ENCODE peak calls at places on chromosomes 12 and 14, in eight cellular contexts. U, N, R, K, J, B, Y and F are unnamed samples.
A peak's percentile ranks its signal among the peaks of the same experiment; 100 is the strongest.

GRCh38 chr14:103508521-103508920 is 14.1 kb downstream of the CKB start:
- DNase-seq in U (no peak), N (no peak), R (no peak), K (no peak), J (peak; percentile 48), B (no peak), Y (no peak), F (no peak)

GRCh38 chr12:62977879-62978278 is 42.9 kb upstream of the PPM1H start:
- DNase-seq in U (no peak), N (no peak), R (no peak), K (no peak), J (no peak), B (no peak), Y (no peak), F (no peak)

GRCh38 chr14:50272498-50272897 is 39.5 kb downstream of the L2HGDH start:
- DNase-seq in U (no peak), N (no peak), R (no peak), K (no peak), J (no peak), B (no peak), Y (no peak), F (no peak)

GRCh38 chr14:75223664-75224154 is 47.3 kb upstream of the TMED10 start:
- DNase-seq in U (no peak), N (no peak), R (peak; percentile 93), K (no peak), J (no peak), B (peak; percentile 25), Y (peak; percentile 65), F (no peak)

GRCh38 chr12:108690799-108691153 is 40.5 kb downstream of the CORO1C start:
- DNase-seq in U (no peak), N (no peak), R (no peak), K (no peak), J (no peak), B (no peak), Y (no peak), F (no peak)

GRCh38 chr14:38828183-38828877 is 274.7 kb downstream of the SEC23A start:
- DNase-seq in U (no peak), N (no peak), R (peak; percentile 10), K (no peak), J (no peak), B (no peak), Y (no peak), F (no peak)

GRCh38 chr12:124992874-124993567 is 424 bp upstream of the BRI3BP start:
- DNase-seq in U (no peak), N (peak; percentile 82), R (peak; percentile 98), K (peak; percentile 76), J (no peak), B (peak; percentile 92), Y (no peak), F (peak; percentile 58)

GRCh38 chr12:10068634-10069033 is 30.2 kb downstream of the CLEC1A start:
- DNase-seq in U (no peak), N (no peak), R (peak; percentile 77), K (no peak), J (no peak), B (no peak), Y (peak; percentile 60), F (no peak)

GRCh38 chr14:36502558-36503508 is 17.2 kb downstream of the NKX2-1 start:
- DNase-seq in U (no peak), N (no peak), R (no peak), K (no peak), J (no peak), B (no peak), Y (no peak), F (no peak)

GRCh38 chr14:45246151-45246550 is 6.9 kb downstream of the MIS18BP1 start:
- DNase-seq in U (no peak), N (no peak), R (no peak), K (no peak), J (no peak), B (no peak), Y (no peak), F (no peak)

GRCh38 chr12:90086281-90086680 is 377.6 kb upstream of the ATP2B1 start:
- DNase-seq in U (no peak), N (no peak), R (no peak), K (no peak), J (no peak), B (no peak), Y (no peak), F (no peak)

DNA sequence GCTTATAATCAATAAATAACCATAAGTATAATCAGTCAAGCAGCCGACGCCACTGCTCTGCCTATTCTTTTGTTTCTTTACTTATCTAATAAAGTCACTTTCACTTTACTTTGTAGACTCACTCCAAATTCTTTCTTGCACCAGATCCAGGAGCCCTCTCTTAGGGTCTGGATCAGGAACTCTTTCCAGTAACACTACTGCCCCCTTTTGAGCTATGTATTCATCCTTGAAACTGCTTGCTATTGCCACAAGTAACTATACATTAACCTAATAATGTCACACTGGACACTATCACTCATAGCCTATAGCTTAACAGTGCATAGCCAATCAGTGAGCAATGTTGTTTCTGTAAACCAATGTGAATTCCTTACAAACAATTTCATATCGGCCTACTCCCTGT is 2.8 kb upstream of the NID2 start:
- DNase-seq in U (no peak), N (no peak), R (peak; percentile 11), K (no peak), J (no peak), B (no peak), Y (no peak), F (no peak)
- TF ChIP-seq CTCF in U (no peak), N (peak; percentile 60), R (no peak), K (no peak), J (no peak), B (no peak), Y (no peak), F (no peak)

GRCh38 chr14:90968025-90968424 is 92.4 kb downstream of the RPS6KA5 start:
- DNase-seq in U (no peak), N (no peak), R (peak; percentile 91), K (no peak), J (no peak), B (no peak), Y (no peak), F (no peak)

GRCh38 chr14:90971687-90972086 is 88.8 kb downstream of the RPS6KA5 start:
- DNase-seq in U (no peak), N (no peak), R (no peak), K (no peak), J (no peak), B (no peak), Y (no peak), F (no peak)

GRCh38 chr14:90969493-90970166 is 90.8 kb downstream of the RPS6KA5 start:
- DNase-seq in U (no peak), N (no peak), R (peak; percentile 71), K (no peak), J (no peak), B (no peak), Y (no peak), F (no peak)

GRCh38 chr14:90966493-90966892 is 93.9 kb downstream of the RPS6KA5 start:
- DNase-seq in U (no peak), N (no peak), R (no peak), K (no peak), J (no peak), B (no peak), Y (no peak), F (no peak)

GRCh38 chr14:90970167-90970600 is 90.3 kb downstream of the RPS6KA5 start:
- DNase-seq in U (no peak), N (no peak), R (peak; percentile 70), K (no peak), J (no peak), B (no peak), Y (no peak), F (no peak)
- TF ChIP-seq CTCF in U (no peak), N (no peak), R (no peak), K (no peak), J (no peak), B (no peak), Y (no peak), F (no peak)

GRCh38 chr14:22658951-22659350 is 14.8 kb upstream of the OR6J1 start:
- DNase-seq in U (no peak), N (no peak), R (no peak), K (no peak), J (no peak), B (no peak), Y (no peak), F (no peak)

GRCh38 chr14:22660654-22661053 is 16.5 kb upstream of the OR6J1 start:
- DNase-seq in U (no peak), N (no peak), R (no peak), K (no peak), J (no peak), B (no peak), Y (no peak), F (no peak)

GRCh38 chr14:22656945-22657711 is 13.0 kb upstream of the OR6J1 start:
- DNase-seq in U (no peak), N (no peak), R (no peak), K (no peak), J (no peak), B (no peak), Y (no peak), F (no peak)

GRCh38 chr14:22656226-22656625 is 12.1 kb upstream of the OR6J1 start:
- DNase-seq in U (no peak), N (no peak), R (no peak), K (no peak), J (no peak), B (no peak), Y (no peak), F (no peak)

DNA sequence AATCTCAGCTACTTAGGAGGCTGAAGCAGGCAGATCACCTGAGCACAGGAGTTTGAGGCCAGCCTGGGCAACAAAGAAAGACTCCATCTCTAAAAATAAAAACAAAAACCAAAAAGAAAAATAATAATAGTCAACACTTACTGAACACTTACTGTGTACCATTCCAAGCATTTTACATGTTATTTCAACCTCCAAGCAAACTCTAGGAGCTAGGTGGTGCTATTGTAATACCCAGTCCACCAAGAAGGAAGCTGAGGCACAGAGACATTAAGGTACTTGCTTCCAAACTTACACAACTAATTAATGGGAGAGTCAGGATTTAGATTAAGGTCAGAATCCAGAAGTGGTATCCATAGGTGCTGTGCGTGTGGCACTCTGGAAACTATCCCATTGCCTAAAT is 13.7 kb upstream of the OR6J1 start:
- DNase-seq in U (no peak), N (no peak), R (peak; percentile 44), K (no peak), J (no peak), B (no peak), Y (no peak), F (no peak)
- TF ChIP-seq CTCF in U (peak; percentile 13), N (no peak), R (peak; percentile 30), K (no peak), J (no peak), B (no peak), Y (peak; percentile 33), F (no peak)

DNA sequence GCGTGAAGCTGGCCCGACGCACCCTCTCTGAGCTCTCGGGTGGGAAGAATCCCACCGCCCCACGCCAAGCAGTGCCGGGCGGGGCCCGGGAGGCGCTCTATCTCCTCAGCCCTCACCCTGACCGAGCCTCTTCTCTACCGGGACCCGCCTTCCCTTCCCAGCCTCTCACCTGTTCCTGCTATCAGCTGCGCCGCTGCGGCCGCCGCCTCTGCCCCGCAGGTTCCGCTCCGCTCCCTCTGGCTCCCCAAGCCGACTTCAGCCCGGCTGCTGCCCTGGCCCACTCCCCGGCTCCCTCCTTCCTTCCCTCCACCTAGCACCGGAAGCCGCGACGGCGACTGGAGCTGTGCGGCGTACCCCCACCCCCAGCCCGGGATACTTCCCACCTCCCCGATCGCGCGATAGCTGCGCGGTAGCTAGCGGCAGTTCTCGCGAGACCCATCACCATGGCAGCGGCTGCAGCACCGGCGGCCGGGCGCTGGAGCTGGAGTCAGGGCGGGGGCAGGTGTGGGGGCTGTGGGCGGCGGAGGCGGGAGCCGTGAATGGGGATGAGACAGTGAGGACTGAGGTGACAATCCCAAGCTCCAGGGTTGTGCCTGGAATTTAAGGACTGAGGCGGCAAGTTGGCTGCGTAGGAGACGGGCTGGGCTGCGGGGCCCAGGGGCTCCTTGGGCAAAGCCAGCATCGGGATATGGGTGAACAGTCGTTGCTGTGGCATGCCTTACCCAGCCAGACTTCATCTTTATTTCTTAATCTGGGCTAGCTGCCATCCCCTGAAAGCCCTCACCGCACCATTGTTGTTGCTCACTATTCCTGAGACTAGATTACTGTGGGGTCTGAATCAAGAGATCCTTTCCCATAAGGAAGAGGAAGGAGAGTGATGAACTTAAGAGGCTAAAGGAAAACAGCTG is at the start of gene ARF3:
- DNase-seq in U (peak; percentile 87), N (peak; percentile 98), R (peak; percentile 97), K (peak; percentile 94), J (peak; percentile 96), B (peak; percentile 98), Y (peak; percentile 89), F (peak; percentile 95)
- TF ChIP-seq CTCF in U (no peak), N (no peak), R (no peak), K (no peak), J (no peak), B (no peak), Y (no peak), F (no peak)